ENCODE peak calls at places on chromosomes 6 and 20, in five cellular contexts. N, G, M, B and J are unnamed samples.

GRCh38 chr20:34541264-34541901 is 17.1 kb upstream of the MAP1LC3A start:
- DNase-seq in N (no peak), G (no peak), M (no peak), B (no peak), J (no peak)

GRCh38 chr20:42963796-42964195 is 225.9 kb downstream of the PTPRT start:
- DNase-seq in N (no peak), G (no peak), M (no peak), B (no peak), J (no peak)

GRCh38 chr20:34514897-34515483 is 1.2 kb upstream of the DYNLRB1 start:
- DNase-seq in N (no peak), G (no peak), M (no peak), B (no peak), J (no peak)

GRCh38 chr6:36119209-36119608 is 11.1 kb upstream of the MAPK13 start:
- DNase-seq in N (no peak), G (no peak), M (no peak), B (no peak), J (no peak)

GRCh38 chr6:149065658-149066556 is 251.6 kb upstream of the TAB2 start:
- DNase-seq in N (no peak), G (no peak), M (no peak), B (peak; percentile 74), J (no peak)

GRCh38 chr6:40349092-40349491 is 238.1 kb downstream of the LRFN2 start:
- DNase-seq in N (no peak), G (no peak), M (no peak), B (no peak), J (peak; percentile 45)

GRCh38 chr6:108896111-108896661 is 48.0 kb downstream of the ARMC2 start:
- DNase-seq in N (peak; percentile 1), G (no peak), M (no peak), B (no peak), J (no peak)

GRCh38 chr6:11645016-11645415 is 107.5 kb downstream of the TMEM170B start:
- DNase-seq in N (no peak), G (no peak), M (no peak), B (no peak), J (no peak)

GRCh38 chr6:1825926-1826325 is 216.2 kb downstream of the FOXC1 start:
- DNase-seq in N (no peak), G (no peak), M (no peak), B (no peak), J (no peak)

GRCh38 chr6:75065524-75065923 is 140.3 kb downstream of the COL12A1 start:
- DNase-seq in N (peak; percentile 11), G (no peak), M (no peak), B (no peak), J (no peak)

GRCh38 chr20:25039697-25040437 is 18.1 kb downstream of the ACSS1 start:
- DNase-seq in N (no peak), G (no peak), M (peak; percentile 100), B (no peak), J (no peak)

GRCh38 chr20:49674383-49675352 is 39.0 kb downstream of the B4GALT5 start:
- DNase-seq in N (peak; percentile 91), G (no peak), M (no peak), B (no peak), J (no peak)

GRCh38 chr6:56375806-56376205 is 128.4 kb upstream of the COL21A1 start:
- DNase-seq in N (no peak), G (no peak), M (no peak), B (no peak), J (no peak)

GRCh38 chr20:62685781-62686555 is 22.7 kb upstream of the NTSR1 start:
- DNase-seq in N (no peak), G (no peak), M (no peak), B (no peak), J (no peak)

GRCh38 chr20:53354314-53354713 is 239.3 kb downstream of the ZNF217 start:
- DNase-seq in N (no peak), G (no peak), M (no peak), B (no peak), J (no peak)

GRCh38 chr6:105184921-105185320 is 5.1 kb upstream of the POPDC3 start:
- DNase-seq in N (no peak), G (no peak), M (no peak), B (no peak), J (no peak)

GRCh38 chr6:10513544-10513943 is 7.6 kb upstream of the GCNT2 start:
- DNase-seq in N (no peak), G (no peak), M (no peak), B (no peak), J (no peak)

GRCh38 chr6:36666726-36667591 is 11.6 kb upstream of the CDKN1A start:
- DNase-seq in N (peak; percentile 89), G (no peak), M (peak; percentile 91), B (peak; percentile 74), J (no peak)

GRCh38 chr20:51444472-51444871 is 98.0 kb downstream of the NFATC2 start:
- DNase-seq in N (no peak), G (no peak), M (no peak), B (no peak), J (no peak)

GRCh38 chr6:125746019-125746414 is 3.4 kb upstream of the HEY2 start:
- DNase-seq in N (no peak), G (no peak), M (no peak), B (no peak), J (no peak)

GRCh38 chr6:121694389-121695185 is 259.1 kb downstream of the GJA1 start:
- DNase-seq in N (no peak), G (no peak), M (no peak), B (no peak), J (no peak)

GRCh38 chr6:7730852-7731251 is 5.0 kb downstream of the BMP6 start:
- DNase-seq in N (peak; percentile 57), G (no peak), M (no peak), B (no peak), J (no peak)

GRCh38 chr20:38159949-38160756 is 4.9 kb downstream of the TGM2 start:
- DNase-seq in N (no peak), G (no peak), M (no peak), B (no peak), J (no peak)

GRCh38 chr6:134774244-134774643 is 175.7 kb downstream of the ALDH8A1 start:
- DNase-seq in N (no peak), G (no peak), M (no peak), B (no peak), J (no peak)

GRCh38 chr20:14518648-14519047 is 181.2 kb upstream of the FLRT3 start:
- DNase-seq in N (no peak), G (no peak), M (no peak), B (no peak), J (no peak)

GRCh38 chr20:33401042-33401921 is at the start of gene CDK5RAP1:
- DNase-seq in N (peak; percentile 88), G (peak; percentile 74), M (peak; percentile 85), B (peak; percentile 96), J (peak; percentile 81)

GRCh38 chr20:16692442-16692841 is 37.4 kb upstream of the SNRPB2 start:
- DNase-seq in N (no peak), G (no peak), M (no peak), B (no peak), J (no peak)

GRCh38 chr20:34578521-34579147 is 20.1 kb downstream of the MAP1LC3A start:
- DNase-seq in N (no peak), G (no peak), M (peak; percentile 32), B (no peak), J (no peak)

GRCh38 chr20:14234666-14235295 is 102.6 kb downstream of the FLRT3 start:
- DNase-seq in N (no peak), G (no peak), M (no peak), B (no peak), J (no peak)

GRCh38 chr6:112409311-112409710 is 62.2 kb downstream of the RFPL4B start:
- DNase-seq in N (no peak), G (no peak), M (no peak), B (no peak), J (no peak)

GRCh38 chr6:51473996-51474975 is 613.1 kb downstream of the PKHD1 start:
- DNase-seq in N (no peak), G (no peak), M (no peak), B (no peak), J (no peak)

GRCh38 chr6:410555-411395 is 19.2 kb downstream of the IRF4 start:
- DNase-seq in N (no peak), G (no peak), M (no peak), B (no peak), J (no peak)

GRCh38 chr20:39778431-39778830 is 816.3 kb downstream of the DHX35 start:
- DNase-seq in N (no peak), G (no peak), M (no peak), B (no peak), J (no peak)

GRCh38 chr6:89501239-89501638 is 68.3 kb downstream of the ANKRD6 start:
- DNase-seq in N (no peak), G (no peak), M (no peak), B (no peak), J (no peak)

GRCh38 chr6:16090452-16090851 is 38.4 kb upstream of the MYLIP start:
- DNase-seq in N (no peak), G (no peak), M (peak; percentile 23), B (no peak), J (no peak)

GRCh38 chr20:57392512-57393271 is 1.5 kb downstream of the RBM38 start:
- DNase-seq in N (no peak), G (peak; percentile 62), M (peak; percentile 82), B (peak; percentile 67), J (no peak)

GRCh38 chr20:2140561-2140960 is 38.9 kb downstream of the STK35 start:
- DNase-seq in N (no peak), G (no peak), M (peak; percentile 92), B (no peak), J (no peak)

GRCh38 chr6:5294392-5295211 is 33.3 kb downstream of the FARS2 start:
- DNase-seq in N (no peak), G (no peak), M (no peak), B (no peak), J (no peak)